ENCODE peak calls at places on chromosomes 1 and 21, in four cellular contexts. One of them, this sample, is unnamed.

GRCh38 chr21:25831300-25831699 is 96.5 kb downstream of the GABPA start:
- DNase-seq in activated CD8-positive, alpha-beta memory T cell treated with anti-CD3 and anti-CD28 coated beads, Interleukin-2, amount 50 U/mL, for 4 hours: no peak
- DNase-seq in GM10248: no peak
- DNase-seq in D341Med: no peak
- DNase-seq in this sample: no peak

GRCh38 chr21:36860736-36861594 is 105.5 kb downstream of the HLCS start:
- DNase-seq in activated CD8-positive, alpha-beta memory T cell treated with anti-CD3 and anti-CD28 coated beads, Interleukin-2, amount 50 U/mL, for 4 hours: no peak
- DNase-seq in GM10248: no peak
- DNase-seq in D341Med: no peak
- DNase-seq in this sample: no peak

GRCh38 chr1:79042539-79042938 is 36.0 kb upstream of the ADGRL4 start:
- DNase-seq in activated CD8-positive, alpha-beta memory T cell treated with anti-CD3 and anti-CD28 coated beads, Interleukin-2, amount 50 U/mL, for 4 hours: no peak
- DNase-seq in GM10248: no peak
- DNase-seq in D341Med: no peak
- DNase-seq in this sample: no peak

GRCh38 chr1:156858555-156858956 is 361 bp downstream of the INSRR start:
- DNase-seq in activated CD8-positive, alpha-beta memory T cell treated with anti-CD3 and anti-CD28 coated beads, Interleukin-2, amount 50 U/mL, for 4 hours: no peak
- DNase-seq in GM10248: no peak
- DNase-seq in D341Med: peak; percentile 60
- DNase-seq in this sample: no peak

GRCh38 chr1:218305447-218306064 is 20.5 kb downstream of the RRP15 start:
- DNase-seq in activated CD8-positive, alpha-beta memory T cell treated with anti-CD3 and anti-CD28 coated beads, Interleukin-2, amount 50 U/mL, for 4 hours: no peak
- DNase-seq in GM10248: no peak
- DNase-seq in D341Med: no peak
- DNase-seq in this sample: no peak

GRCh38 chr1:41868241-41868953 is 50.3 kb downstream of the HIVEP3 start:
- DNase-seq in activated CD8-positive, alpha-beta memory T cell treated with anti-CD3 and anti-CD28 coated beads, Interleukin-2, amount 50 U/mL, for 4 hours: no peak
- DNase-seq in GM10248: peak; percentile 69
- DNase-seq in D341Med: no peak
- DNase-seq in this sample: peak; percentile 89

GRCh38 chr1:11967028-11967547 is 13.2 kb upstream of the MFN2 start:
- DNase-seq in activated CD8-positive, alpha-beta memory T cell treated with anti-CD3 and anti-CD28 coated beads, Interleukin-2, amount 50 U/mL, for 4 hours: no peak
- DNase-seq in GM10248: peak; percentile 75
- DNase-seq in D341Med: peak; percentile 53
- DNase-seq in this sample: peak; percentile 15

GRCh38 chr1:14238472-14239059 is 359.9 kb upstream of the KAZN start:
- DNase-seq in activated CD8-positive, alpha-beta memory T cell treated with anti-CD3 and anti-CD28 coated beads, Interleukin-2, amount 50 U/mL, for 4 hours: no peak
- DNase-seq in GM10248: no peak
- DNase-seq in D341Med: no peak
- DNase-seq in this sample: no peak

GRCh38 chr21:46350571-46350970 is 26.6 kb downstream of the PCNT start:
- DNase-seq in activated CD8-positive, alpha-beta memory T cell treated with anti-CD3 and anti-CD28 coated beads, Interleukin-2, amount 50 U/mL, for 4 hours: no peak
- DNase-seq in GM10248: no peak
- DNase-seq in D341Med: peak; percentile 14
- DNase-seq in this sample: no peak

GRCh38 chr1:45306905-45307304 is 19.8 kb upstream of the HPDL start:
- DNase-seq in activated CD8-positive, alpha-beta memory T cell treated with anti-CD3 and anti-CD28 coated beads, Interleukin-2, amount 50 U/mL, for 4 hours: no peak
- DNase-seq in GM10248: no peak
- DNase-seq in D341Med: no peak
- DNase-seq in this sample: no peak

GRCh38 chr1:113903496-113904291 is 905 bp downstream of the AP4B1 start:
- DNase-seq in activated CD8-positive, alpha-beta memory T cell treated with anti-CD3 and anti-CD28 coated beads, Interleukin-2, amount 50 U/mL, for 4 hours: peak; percentile 15
- DNase-seq in GM10248: no peak
- DNase-seq in D341Med: no peak
- DNase-seq in this sample: no peak

GRCh38 chr1:119713039-119713537 is 1.4 kb downstream of the PHGDH start:
- DNase-seq in activated CD8-positive, alpha-beta memory T cell treated with anti-CD3 and anti-CD28 coated beads, Interleukin-2, amount 50 U/mL, for 4 hours: no peak
- DNase-seq in GM10248: no peak
- DNase-seq in D341Med: peak; percentile 37
- DNase-seq in this sample: no peak

GRCh38 chr21:17818158-17819113 is 720 bp downstream of the C21orf91 start:
- DNase-seq in activated CD8-positive, alpha-beta memory T cell treated with anti-CD3 and anti-CD28 coated beads, Interleukin-2, amount 50 U/mL, for 4 hours: peak; percentile 48
- DNase-seq in GM10248: no peak
- DNase-seq in D341Med: peak; percentile 71
- DNase-seq in this sample: peak; percentile 56

GRCh38 chr1:243273945-243274344 is 18.1 kb downstream of the SDCCAG8 start:
- DNase-seq in activated CD8-positive, alpha-beta memory T cell treated with anti-CD3 and anti-CD28 coated beads, Interleukin-2, amount 50 U/mL, for 4 hours: no peak
- DNase-seq in GM10248: no peak
- DNase-seq in D341Med: no peak
- DNase-seq in this sample: no peak

GRCh38 chr1:208157769-208158168 is 86.4 kb downstream of the PLXNA2 start:
- DNase-seq in activated CD8-positive, alpha-beta memory T cell treated with anti-CD3 and anti-CD28 coated beads, Interleukin-2, amount 50 U/mL, for 4 hours: no peak
- DNase-seq in GM10248: no peak
- DNase-seq in D341Med: no peak
- DNase-seq in this sample: no peak

GRCh38 chr1:43933386-43934278 is at the start of gene ARTN:
- DNase-seq in activated CD8-positive, alpha-beta memory T cell treated with anti-CD3 and anti-CD28 coated beads, Interleukin-2, amount 50 U/mL, for 4 hours: no peak
- DNase-seq in GM10248: peak; percentile 36
- DNase-seq in D341Med: no peak
- DNase-seq in this sample: no peak

GRCh38 chr1:112695276-112695675 is 11.7 kb downstream of the RHOC start:
- DNase-seq in activated CD8-positive, alpha-beta memory T cell treated with anti-CD3 and anti-CD28 coated beads, Interleukin-2, amount 50 U/mL, for 4 hours: no peak
- DNase-seq in GM10248: no peak
- DNase-seq in D341Med: no peak
- DNase-seq in this sample: no peak

GRCh38 chr1:92623187-92623778 is 136.6 kb upstream of the GFI1 start:
- DNase-seq in activated CD8-positive, alpha-beta memory T cell treated with anti-CD3 and anti-CD28 coated beads, Interleukin-2, amount 50 U/mL, for 4 hours: no peak
- DNase-seq in GM10248: peak; percentile 13
- DNase-seq in D341Med: peak; percentile 13
- DNase-seq in this sample: peak; percentile 48

GRCh38 chr1:223707270-223708000 is 4.9 kb upstream of the CAPN2 start:
- DNase-seq in activated CD8-positive, alpha-beta memory T cell treated with anti-CD3 and anti-CD28 coated beads, Interleukin-2, amount 50 U/mL, for 4 hours: no peak
- DNase-seq in GM10248: no peak
- DNase-seq in D341Med: no peak
- DNase-seq in this sample: no peak

GRCh38 chr1:15972409-15972808 is 3.5 kb downstream of the ZBTB17 start:
- DNase-seq in activated CD8-positive, alpha-beta memory T cell treated with anti-CD3 and anti-CD28 coated beads, Interleukin-2, amount 50 U/mL, for 4 hours: no peak
- DNase-seq in GM10248: no peak
- DNase-seq in D341Med: no peak
- DNase-seq in this sample: no peak

GRCh38 chr1:31401241-31401640 is 11.8 kb upstream of the SERINC2 start:
- DNase-seq in activated CD8-positive, alpha-beta memory T cell treated with anti-CD3 and anti-CD28 coated beads, Interleukin-2, amount 50 U/mL, for 4 hours: no peak
- DNase-seq in GM10248: no peak
- DNase-seq in D341Med: no peak
- DNase-seq in this sample: no peak

GRCh38 chr1:181044449-181044966 is 10.7 kb downstream of the MR1 start:
- DNase-seq in activated CD8-positive, alpha-beta memory T cell treated with anti-CD3 and anti-CD28 coated beads, Interleukin-2, amount 50 U/mL, for 4 hours: peak; percentile 42
- DNase-seq in GM10248: peak; percentile 75
- DNase-seq in D341Med: no peak
- DNase-seq in this sample: no peak

GRCh38 chr1:65147424-65148177 is 402 bp upstream of the AK4 start:
- DNase-seq in activated CD8-positive, alpha-beta memory T cell treated with anti-CD3 and anti-CD28 coated beads, Interleukin-2, amount 50 U/mL, for 4 hours: peak; percentile 42
- DNase-seq in GM10248: peak; percentile 78
- DNase-seq in D341Med: peak; percentile 76
- DNase-seq in this sample: peak; percentile 54

GRCh38 chr1:157142245-157142644 is 4.0 kb upstream of the ETV3 start:
- DNase-seq in activated CD8-positive, alpha-beta memory T cell treated with anti-CD3 and anti-CD28 coated beads, Interleukin-2, amount 50 U/mL, for 4 hours: no peak
- DNase-seq in GM10248: no peak
- DNase-seq in D341Med: no peak
- DNase-seq in this sample: no peak